ENCODE peak calls at places on chromosomes 7 and 10, in eight cellular contexts. One of them, this sample, is unnamed.

GRCh38 chr10:60246382-60246781 is 143.3 kb downstream of the ANK3 start:
- DNase-seq in colonic mucosa: no peak
- DNase-seq in fibroblast of lung: no peak
- DNase-seq in cardiac muscle cell: no peak
- DNase-seq in HFF-Myc: no peak
- DNase-seq in brain microvascular endothelial cell: no peak
- DNase-seq in Peyer's patch: no peak
- DNase-seq in right lobe of liver: no peak
- DNase-seq in this sample: no peak

GRCh38 chr10:8722835-8723234 is 668.3 kb downstream of the GATA3 start:
- DNase-seq in Peyer's patch: no peak
- DNase-seq in fibroblast of lung: no peak
- DNase-seq in right lobe of liver: no peak
- DNase-seq in colonic mucosa: no peak
- DNase-seq in brain microvascular endothelial cell: no peak
- DNase-seq in cardiac muscle cell: no peak
- DNase-seq in HFF-Myc: no peak
- DNase-seq in this sample: no peak

GRCh38 chr7:83161186-83161585 is 1.5 kb downstream of the PCLO start:
- DNase-seq in Peyer's patch: no peak
- DNase-seq in colonic mucosa: no peak
- DNase-seq in cardiac muscle cell: peak
- DNase-seq in HFF-Myc: no peak
- DNase-seq in right lobe of liver: no peak
- DNase-seq in brain microvascular endothelial cell: no peak
- DNase-seq in fibroblast of lung: peak
- DNase-seq in this sample: no peak

GRCh38 chr10:3785849-3786290 is 861 bp upstream of the KLF6 start:
- DNase-seq in Peyer's patch: no peak
- DNase-seq in right lobe of liver: peak
- DNase-seq in brain microvascular endothelial cell: no peak
- DNase-seq in fibroblast of lung: peak
- DNase-seq in HFF-Myc: no peak
- DNase-seq in cardiac muscle cell: peak
- DNase-seq in colonic mucosa: peak
- DNase-seq in this sample: peak

GRCh38 chr10:121942749-121943148 is 14.9 kb upstream of the ATE1 start:
- DNase-seq in Peyer's patch: no peak
- DNase-seq in cardiac muscle cell: no peak
- DNase-seq in colonic mucosa: no peak
- DNase-seq in brain microvascular endothelial cell: peak
- DNase-seq in fibroblast of lung: peak
- DNase-seq in right lobe of liver: no peak
- DNase-seq in HFF-Myc: peak
- DNase-seq in this sample: peak

GRCh38 chr7:141674201-141674671 is 27.7 kb downstream of the DENND11 start:
- DNase-seq in fibroblast of lung: peak
- DNase-seq in HFF-Myc: no peak
- DNase-seq in right lobe of liver: no peak
- DNase-seq in brain microvascular endothelial cell: peak
- DNase-seq in colonic mucosa: no peak
- DNase-seq in Peyer's patch: no peak
- DNase-seq in cardiac muscle cell: no peak
- DNase-seq in this sample: peak

GRCh38 chr10:45179716-45180115 is 135.7 kb downstream of the OR13A1 start:
- DNase-seq in cardiac muscle cell: no peak
- DNase-seq in colonic mucosa: no peak
- DNase-seq in right lobe of liver: no peak
- DNase-seq in brain microvascular endothelial cell: no peak
- DNase-seq in Peyer's patch: no peak
- DNase-seq in HFF-Myc: no peak
- DNase-seq in fibroblast of lung: peak
- DNase-seq in this sample: no peak

GRCh38 chr7:42611529-42611928 is 300.3 kb downstream of the C7orf25 start:
- DNase-seq in fibroblast of lung: no peak
- DNase-seq in cardiac muscle cell: no peak
- DNase-seq in right lobe of liver: no peak
- DNase-seq in Peyer's patch: no peak
- DNase-seq in brain microvascular endothelial cell: no peak
- DNase-seq in colonic mucosa: no peak
- DNase-seq in HFF-Myc: no peak
- DNase-seq in this sample: no peak

GRCh38 chr10:71685554-71686202 is 33.9 kb downstream of the C10orf105 start:
- DNase-seq in cardiac muscle cell: peak
- DNase-seq in HFF-Myc: no peak
- DNase-seq in Peyer's patch: no peak
- DNase-seq in right lobe of liver: no peak
- DNase-seq in fibroblast of lung: no peak
- DNase-seq in brain microvascular endothelial cell: no peak
- DNase-seq in colonic mucosa: no peak
- DNase-seq in this sample: no peak

GRCh38 chr7:33276325-33276724 is 147.0 kb downstream of the BBS9 start:
- DNase-seq in Peyer's patch: no peak
- DNase-seq in brain microvascular endothelial cell: no peak
- DNase-seq in colonic mucosa: no peak
- DNase-seq in cardiac muscle cell: no peak
- DNase-seq in HFF-Myc: no peak
- DNase-seq in right lobe of liver: no peak
- DNase-seq in fibroblast of lung: no peak
- DNase-seq in this sample: no peak

GRCh38 chr7:94656925-94657731 is 1.2 kb upstream of the SGCE start:
- DNase-seq in right lobe of liver: no peak
- DNase-seq in fibroblast of lung: peak
- DNase-seq in HFF-Myc: no peak
- DNase-seq in cardiac muscle cell: peak
- DNase-seq in Peyer's patch: peak
- DNase-seq in brain microvascular endothelial cell: peak
- DNase-seq in colonic mucosa: peak
- DNase-seq in this sample: peak

GRCh38 chr10:30718877-30719268 is 89.3 kb upstream of the LYZL2 start:
- DNase-seq in Peyer's patch: no peak
- DNase-seq in HFF-Myc: no peak
- DNase-seq in brain microvascular endothelial cell: no peak
- DNase-seq in cardiac muscle cell: no peak
- DNase-seq in colonic mucosa: peak
- DNase-seq in fibroblast of lung: no peak
- DNase-seq in right lobe of liver: no peak
- DNase-seq in this sample: no peak

GRCh38 chr7:120615703-120616102 is 242.2 kb downstream of the TSPAN12 start:
- DNase-seq in Peyer's patch: no peak
- DNase-seq in colonic mucosa: no peak
- DNase-seq in cardiac muscle cell: no peak
- DNase-seq in right lobe of liver: no peak
- DNase-seq in brain microvascular endothelial cell: no peak
- DNase-seq in HFF-Myc: no peak
- DNase-seq in fibroblast of lung: no peak
- DNase-seq in this sample: no peak

GRCh38 chr10:113424304-113424721 is 128.5 kb upstream of the HABP2 start:
- DNase-seq in colonic mucosa: no peak
- DNase-seq in right lobe of liver: no peak
- DNase-seq in Peyer's patch: no peak
- DNase-seq in brain microvascular endothelial cell: no peak
- DNase-seq in fibroblast of lung: no peak
- DNase-seq in HFF-Myc: no peak
- DNase-seq in cardiac muscle cell: no peak
- DNase-seq in this sample: no peak

GRCh38 chr7:91285966-91286365 is 21.7 kb downstream of the FZD1 start:
- DNase-seq in cardiac muscle cell: no peak
- DNase-seq in Peyer's patch: no peak
- DNase-seq in colonic mucosa: no peak
- DNase-seq in HFF-Myc: no peak
- DNase-seq in right lobe of liver: no peak
- DNase-seq in brain microvascular endothelial cell: no peak
- DNase-seq in fibroblast of lung: peak
- DNase-seq in this sample: peak
- H3K4me3 ChIP-seq in cardiac muscle cell: no peak
- H3K4me3 ChIP-seq in Peyer's patch: no peak
- H3K4me3 ChIP-seq in colonic mucosa: no peak
- H3K4me3 ChIP-seq in HFF-Myc: no peak
- H3K4me3 ChIP-seq in right lobe of liver: no peak
- H3K4me3 ChIP-seq in brain microvascular endothelial cell: no peak
- H3K4me3 ChIP-seq in fibroblast of lung: no peak
- H3K4me3 ChIP-seq in this sample: no peak

GRCh38 chr7:54860843-54861242 is 101.8 kb upstream of the SEC61G start:
- DNase-seq in Peyer's patch: no peak
- DNase-seq in cardiac muscle cell: no peak
- DNase-seq in colonic mucosa: no peak
- DNase-seq in fibroblast of lung: no peak
- DNase-seq in brain microvascular endothelial cell: no peak
- DNase-seq in HFF-Myc: no peak
- DNase-seq in right lobe of liver: no peak
- DNase-seq in this sample: no peak
- TF ChIP-seq CTCF in Peyer's patch: no peak
- TF ChIP-seq CTCF in cardiac muscle cell: no peak
- TF ChIP-seq CTCF in colonic mucosa: no peak
- TF ChIP-seq CTCF in fibroblast of lung: no peak
- TF ChIP-seq CTCF in brain microvascular endothelial cell: no peak
- TF ChIP-seq CTCF in HFF-Myc: no peak
- TF ChIP-seq CTCF in right lobe of liver: no peak
- TF ChIP-seq CTCF in this sample: no peak

GRCh38 chr10:50552308-50552707 is 71.4 kb downstream of the SGMS1 start:
- DNase-seq in fibroblast of lung: peak
- DNase-seq in right lobe of liver: no peak
- DNase-seq in colonic mucosa: no peak
- DNase-seq in Peyer's patch: no peak
- DNase-seq in brain microvascular endothelial cell: no peak
- DNase-seq in HFF-Myc: peak
- DNase-seq in cardiac muscle cell: no peak
- DNase-seq in this sample: peak

GRCh38 chr10:50551894-50552293 is 71.9 kb downstream of the SGMS1 start:
- DNase-seq in colonic mucosa: no peak
- DNase-seq in cardiac muscle cell: no peak
- DNase-seq in HFF-Myc: no peak
- DNase-seq in Peyer's patch: no peak
- DNase-seq in right lobe of liver: no peak
- DNase-seq in fibroblast of lung: no peak
- DNase-seq in brain microvascular endothelial cell: no peak
- DNase-seq in this sample: no peak

GRCh38 chr10:50552771-50553535 is 70.8 kb downstream of the SGMS1 start:
- DNase-seq in fibroblast of lung: peak
- DNase-seq in brain microvascular endothelial cell: peak
- DNase-seq in Peyer's patch: no peak
- DNase-seq in colonic mucosa: peak
- DNase-seq in HFF-Myc: no peak
- DNase-seq in right lobe of liver: no peak
- DNase-seq in cardiac muscle cell: no peak
- DNase-seq in this sample: no peak

GRCh38 chr10:50554381-50554994 is 69.3 kb downstream of the SGMS1 start:
- DNase-seq in fibroblast of lung: no peak
- DNase-seq in colonic mucosa: no peak
- DNase-seq in brain microvascular endothelial cell: no peak
- DNase-seq in right lobe of liver: no peak
- DNase-seq in cardiac muscle cell: peak
- DNase-seq in HFF-Myc: no peak
- DNase-seq in Peyer's patch: no peak
- DNase-seq in this sample: no peak

GRCh38 chr10:50550291-50550839 is 73.4 kb downstream of the SGMS1 start:
- DNase-seq in fibroblast of lung: peak
- DNase-seq in colonic mucosa: peak
- DNase-seq in right lobe of liver: no peak
- DNase-seq in Peyer's patch: no peak
- DNase-seq in brain microvascular endothelial cell: no peak
- DNase-seq in cardiac muscle cell: peak
- DNase-seq in HFF-Myc: no peak
- DNase-seq in this sample: no peak
- H3K4me3 ChIP-seq in fibroblast of lung: no peak
- H3K4me3 ChIP-seq in colonic mucosa: no peak
- H3K4me3 ChIP-seq in right lobe of liver: no peak
- H3K4me3 ChIP-seq in Peyer's patch: no peak
- H3K4me3 ChIP-seq in brain microvascular endothelial cell: no peak
- H3K4me3 ChIP-seq in cardiac muscle cell: no peak
- H3K4me3 ChIP-seq in HFF-Myc: no peak
- H3K4me3 ChIP-seq in this sample: no peak

GRCh38 chr10:56905051-56905450 is 544.0 kb upstream of the ZWINT start:
- DNase-seq in cardiac muscle cell: no peak
- DNase-seq in Peyer's patch: no peak
- DNase-seq in brain microvascular endothelial cell: no peak
- DNase-seq in colonic mucosa: no peak
- DNase-seq in right lobe of liver: no peak
- DNase-seq in HFF-Myc: no peak
- DNase-seq in fibroblast of lung: no peak
- DNase-seq in this sample: no peak
- TF ChIP-seq CTCF in cardiac muscle cell: no peak
- TF ChIP-seq CTCF in Peyer's patch: no peak
- TF ChIP-seq CTCF in brain microvascular endothelial cell: no peak
- TF ChIP-seq CTCF in colonic mucosa: no peak
- TF ChIP-seq CTCF in right lobe of liver: no peak
- TF ChIP-seq CTCF in HFF-Myc: no peak
- TF ChIP-seq CTCF in fibroblast of lung: no peak
- TF ChIP-seq CTCF in this sample: no peak

GRCh38 chr7:122304996-122305421 is 459 bp upstream of the FEZF1 start:
- DNase-seq in brain microvascular endothelial cell: no peak
- DNase-seq in cardiac muscle cell: no peak
- DNase-seq in Peyer's patch: no peak
- DNase-seq in right lobe of liver: peak
- DNase-seq in colonic mucosa: no peak
- DNase-seq in HFF-Myc: no peak
- DNase-seq in fibroblast of lung: no peak
- DNase-seq in this sample: no peak
- H3K4me3 ChIP-seq in brain microvascular endothelial cell: no peak
- H3K4me3 ChIP-seq in cardiac muscle cell: peak
- H3K4me3 ChIP-seq in Peyer's patch: no peak
- H3K4me3 ChIP-seq in right lobe of liver: peak
- H3K4me3 ChIP-seq in colonic mucosa: peak
- H3K4me3 ChIP-seq in HFF-Myc: no peak
- H3K4me3 ChIP-seq in fibroblast of lung: no peak
- H3K4me3 ChIP-seq in this sample: no peak

DNA sequence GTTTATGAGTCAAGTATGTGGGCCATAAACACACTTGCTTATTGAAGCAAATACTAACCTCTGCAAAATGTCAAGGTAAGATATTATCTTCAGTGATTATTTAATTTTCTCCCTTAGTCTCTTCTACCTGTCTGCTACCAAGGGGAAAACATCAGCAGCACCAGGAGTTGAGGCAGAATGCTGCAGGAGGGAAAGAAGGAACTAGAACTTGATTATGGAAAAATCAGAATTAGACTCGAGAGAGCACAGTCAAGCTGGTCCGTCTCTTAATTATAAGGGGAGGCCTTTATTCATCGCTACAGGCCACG is 4.9 kb upstream of the ZFYVE27 start:
- DNase-seq in right lobe of liver: no peak
- DNase-seq in cardiac muscle cell: no peak
- DNase-seq in colonic mucosa: no peak
- DNase-seq in HFF-Myc: no peak
- DNase-seq in brain microvascular endothelial cell: no peak
- DNase-seq in fibroblast of lung: no peak
- DNase-seq in Peyer's patch: no peak
- DNase-seq in this sample: no peak
- TF ChIP-seq CTCF in right lobe of liver: peak
- TF ChIP-seq CTCF in cardiac muscle cell: no peak
- TF ChIP-seq CTCF in colonic mucosa: no peak
- TF ChIP-seq CTCF in HFF-Myc: no peak
- TF ChIP-seq CTCF in brain microvascular endothelial cell: no peak
- TF ChIP-seq CTCF in fibroblast of lung: no peak
- TF ChIP-seq CTCF in Peyer's patch: no peak
- TF ChIP-seq CTCF in this sample: no peak

DNA sequence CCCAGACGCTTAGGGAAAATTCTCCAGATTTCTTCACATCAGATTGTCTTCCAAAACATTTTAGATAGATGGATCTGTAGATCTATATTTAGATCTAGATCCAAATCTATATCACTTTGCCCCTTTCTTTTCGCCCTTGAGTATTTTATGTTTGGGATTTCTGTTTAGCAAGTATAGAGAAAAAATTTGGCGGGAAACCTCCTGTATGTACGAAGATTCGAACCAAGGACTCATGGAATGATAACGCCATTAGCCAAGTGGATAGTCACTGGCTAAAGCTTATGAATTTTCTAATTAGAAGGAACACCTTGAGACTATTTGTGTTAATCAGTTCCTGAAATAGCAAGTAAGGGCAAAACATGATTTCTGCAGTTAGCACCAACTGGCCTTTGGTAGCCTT is 1.2 kb downstream of the THNSL1 start:
- DNase-seq in colonic mucosa: no peak
- DNase-seq in fibroblast of lung: no peak
- DNase-seq in brain microvascular endothelial cell: no peak
- DNase-seq in cardiac muscle cell: no peak
- DNase-seq in HFF-Myc: no peak
- DNase-seq in right lobe of liver: no peak
- DNase-seq in Peyer's patch: no peak
- DNase-seq in this sample: no peak
- H3K4me3 ChIP-seq in colonic mucosa: no peak
- H3K4me3 ChIP-seq in fibroblast of lung: peak
- H3K4me3 ChIP-seq in brain microvascular endothelial cell: no peak
- H3K4me3 ChIP-seq in cardiac muscle cell: peak
- H3K4me3 ChIP-seq in HFF-Myc: peak
- H3K4me3 ChIP-seq in right lobe of liver: peak
- H3K4me3 ChIP-seq in Peyer's patch: no peak
- H3K4me3 ChIP-seq in this sample: peak

This sample was measured in astrocyte of the spinal cord.